ENCODE peak calls at places on chromosomes 13 and 19, in seven cellular contexts. X is heart right ventricle, S is A549, J is right cardiac atrium, W is HCT116, G is upper lobe of left lung, E is DND-41. K is an unnamed sample. For H3K4me1, the result is how much of the 10 kb centered on the place peaks cover.

GRCh38 chr13:53781941-53782340 is 753.3 kb downstream of the OLFM4 start:
- ATAC-seq in W (no peak), J (no peak), E (no peak), X (no peak), G (no peak), S (peak), K (no peak)

GRCh38 chr19:927707-928401 is 2.0 kb downstream of the ARID3A start:
- ATAC-seq in X (no peak), G (no peak), W (no peak), S (no peak), E (no peak), J (no peak), K (no peak)

GRCh38 chr13:33233547-33233946 is 52.0 kb downstream of the STARD13 start:
- ATAC-seq in S (no peak), X (no peak), W (no peak), J (peak), E (no peak), G (no peak), K (no peak)

GRCh38 chr13:85626603-85627002 is 172.6 kb downstream of the SLITRK6 start:
- ATAC-seq in W (no peak), X (no peak), E (no peak), S (no peak), G (no peak), J (no peak), K (no peak)

GRCh38 chr13:75469087-75469486 is 12.9 kb downstream of the TBC1D4 start:
- ATAC-seq in W (no peak), X (no peak), J (no peak), G (no peak), S (no peak), E (no peak), K (no peak)

GRCh38 chr13:46961719-46962118 is 64.9 kb upstream of the HTR2A start:
- ATAC-seq in G (peak), W (no peak), J (no peak), S (no peak), X (no peak), E (no peak), K (peak)

GRCh38 chr19:55212447-55212846 is 3.1 kb upstream of the PTPRH start:
- ATAC-seq in E (no peak), S (peak), X (no peak), J (no peak), W (peak), G (no peak), K (no peak)

GRCh38 chr13:105957769-105958438 is 577.6 kb downstream of the EFNB2 start:
- ATAC-seq in S (no peak), W (no peak), G (no peak), J (no peak), X (no peak), E (no peak), K (no peak)

GRCh38 chr19:3358392-3358918 is 7.9 kb upstream of the NFIC start:
- ATAC-seq in W (peak), G (no peak), X (no peak), S (no peak), J (no peak), E (peak), K (peak)

GRCh38 chr19:13171146-13171545 is 20.9 kb downstream of the IER2 start:
- ATAC-seq in S (no peak), W (no peak), X (no peak), E (no peak), J (no peak), G (no peak), K (no peak)
- H3K4me1 ChIP-seq in S (half or more), W (half or more), X (half or more), E (under half), J (under half), G (half or more), K (under half)

GRCh38 chr13:43270043-43270830 is 246.9 kb downstream of the DNAJC15 start:
- ATAC-seq in E (no peak), X (no peak), G (no peak), S (no peak), W (no peak), J (no peak), K (no peak)

GRCh38 chr13:43272866-43273265 is 249.5 kb downstream of the DNAJC15 start:
- ATAC-seq in S (no peak), G (no peak), W (no peak), X (no peak), E (peak), J (no peak), K (no peak)

GRCh38 chr13:43273362-43273761 is 250.0 kb downstream of the DNAJC15 start:
- ATAC-seq in E (no peak), J (no peak), W (no peak), S (no peak), G (no peak), X (no peak), K (no peak)

GRCh38 chr13:43269037-43269476 is 245.7 kb downstream of the DNAJC15 start:
- ATAC-seq in W (no peak), G (peak), J (peak), X (peak), S (peak), E (no peak), K (peak)

GRCh38 chr13:43271152-43271551 is 247.8 kb downstream of the DNAJC15 start:
- ATAC-seq in X (no peak), J (no peak), E (no peak), S (no peak), G (no peak), W (no peak), K (no peak)
- H3K4me1 ChIP-seq in X (under half), J (under half), E (under half), S (under half), G (under half), W (under half), K (under half)

DNA sequence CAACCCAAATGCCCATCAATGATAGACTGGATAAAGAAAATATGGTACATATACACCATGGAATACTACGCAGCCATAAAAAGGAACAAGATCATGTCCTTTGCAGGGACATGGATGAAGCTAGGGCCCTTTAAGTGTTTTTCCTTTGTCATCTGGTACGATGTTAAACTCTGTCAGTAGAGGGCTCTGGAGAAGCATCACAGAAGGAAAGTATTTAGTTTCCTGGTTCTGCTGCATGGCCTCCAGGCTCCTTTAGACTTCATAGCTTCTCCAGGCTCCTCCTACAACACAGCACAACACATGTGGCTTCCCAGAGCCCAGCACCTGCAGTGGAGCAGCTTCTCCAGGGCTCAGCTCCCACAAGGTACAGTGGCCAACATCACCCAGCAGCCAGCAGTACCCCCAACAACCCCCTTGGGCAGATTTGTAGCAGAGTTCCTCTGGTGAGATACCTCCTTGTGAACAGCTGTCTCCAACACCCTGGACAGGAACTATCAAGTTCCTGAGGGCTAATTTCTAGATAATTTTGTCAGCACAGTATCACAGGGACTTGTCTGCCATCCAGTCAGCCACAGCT is 63.4 kb downstream of the KCTD12 start:
- ATAC-seq in E (no peak), J (peak), S (no peak), G (peak), X (peak), W (peak), K (no peak)
- H3K4me1 ChIP-seq in E (under half), J (under half), S (under half), G (under half), X (under half), W (under half), K (under half)

DNA sequence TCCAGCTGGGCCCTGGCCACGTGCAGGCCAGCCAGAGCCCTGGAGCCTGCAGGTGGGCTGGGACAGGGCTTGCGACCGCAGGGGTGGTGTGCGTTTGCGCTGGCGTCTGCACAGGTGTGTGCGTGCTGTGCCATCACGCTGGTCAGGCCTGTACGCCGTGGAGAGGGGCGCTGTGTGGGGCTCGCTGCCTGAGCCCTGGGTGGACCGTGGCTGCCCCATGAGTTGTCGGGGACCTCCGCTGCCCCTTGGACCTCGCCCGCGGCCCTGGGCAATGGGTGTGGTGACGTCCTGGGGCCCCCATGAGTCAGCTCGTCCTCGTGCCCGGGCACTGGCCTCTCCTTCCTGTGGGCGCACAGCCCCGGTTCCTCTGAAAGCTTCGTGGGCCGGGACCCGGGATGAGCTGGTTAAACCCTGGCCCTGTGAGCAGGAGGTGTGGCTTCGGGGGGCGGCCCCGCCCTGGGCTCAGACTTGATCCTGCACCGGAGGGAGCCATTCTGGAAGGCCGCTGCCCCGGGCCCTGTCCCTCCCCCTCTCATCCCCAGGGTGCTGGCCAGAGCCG is 6.8 kb downstream of the CSNK1G2 start:
- ATAC-seq in G (no peak), E (no peak), J (no peak), X (no peak), W (no peak), S (no peak), K (no peak)
- H3K4me1 ChIP-seq in G (under half), E (under half), J (under half), X (under half), W (under half), S (under half), K (under half)

GRCh38 chr13:42232671-42233070 is 39.3 kb upstream of the AKAP11 start:
- ATAC-seq in S (no peak), G (no peak), W (no peak), X (no peak), E (no peak), J (no peak), K (no peak)

GRCh38 chr13:42229287-42229686 is 42.7 kb upstream of the AKAP11 start:
- ATAC-seq in W (no peak), E (no peak), S (no peak), J (no peak), G (no peak), X (no peak), K (no peak)

GRCh38 chr13:42239644-42240043 is 32.3 kb upstream of the AKAP11 start:
- ATAC-seq in G (no peak), J (no peak), X (no peak), E (no peak), W (no peak), S (no peak), K (no peak)

GRCh38 chr13:42228527-42228926 is 43.4 kb upstream of the AKAP11 start:
- ATAC-seq in E (no peak), W (no peak), X (no peak), J (no peak), G (no peak), S (no peak), K (no peak)

DNA sequence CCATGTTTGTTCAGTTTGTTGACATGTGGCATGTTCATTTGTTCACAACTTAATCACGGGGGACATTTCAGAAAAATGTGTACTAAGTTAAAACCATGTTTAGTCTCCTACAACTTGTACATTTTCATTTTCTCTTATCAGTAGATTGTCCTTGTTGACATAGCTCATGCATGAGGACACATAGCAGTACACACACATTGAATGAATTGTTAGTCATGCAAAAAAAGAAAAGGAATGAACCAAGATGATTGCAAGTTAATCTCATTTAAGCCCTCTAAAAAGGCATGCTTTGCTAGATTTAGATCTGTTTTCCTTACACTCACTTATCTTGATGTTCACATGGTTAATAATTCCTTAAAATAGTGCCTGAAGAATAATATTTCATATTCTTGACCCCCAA is 38.2 kb upstream of the AKAP11 start:
- ATAC-seq in G (no peak), X (no peak), J (no peak), S (no peak), W (no peak), E (no peak), K (no peak)
- H3K4me1 ChIP-seq in G (under half), X (under half), J (under half), S (under half), W (under half), E (under half), K (under half)

DNA sequence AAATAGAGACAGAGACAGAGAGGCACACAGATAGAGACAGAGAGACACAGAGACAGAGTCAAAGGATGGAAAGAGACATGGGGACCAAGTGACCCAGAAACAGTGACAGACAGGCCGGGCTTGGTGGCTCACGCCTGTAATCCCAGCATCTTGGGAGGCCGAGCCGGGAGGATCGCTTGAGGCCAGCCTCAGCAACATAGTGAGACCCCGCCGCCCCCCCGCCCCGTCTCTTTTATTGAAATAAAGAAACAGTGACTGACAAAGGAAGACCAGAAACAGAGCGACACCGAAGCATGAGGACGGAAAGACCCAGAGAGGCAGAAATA is 848 bp upstream of the NECTIN2 start:
- ATAC-seq in X (no peak), J (no peak), E (no peak), W (no peak), S (no peak), G (no peak), K (no peak)
- H3K4me1 ChIP-seq in X (under half), J (under half), E (under half), W (half or more), S (under half), G (half or more), K (under half)

GRCh38 chr19:23343434-23344010 is 51.7 kb downstream of the ZNF91 start:
- ATAC-seq in X (no peak), W (no peak), G (no peak), E (no peak), S (no peak), J (no peak), K (no peak)

GRCh38 chr19:23346696-23347095 is 48.6 kb downstream of the ZNF91 start:
- ATAC-seq in X (no peak), J (no peak), G (no peak), S (no peak), E (no peak), W (no peak), K (no peak)

GRCh38 chr19:23351806-23352205 is 43.5 kb downstream of the ZNF91 start:
- ATAC-seq in E (no peak), W (no peak), S (no peak), J (no peak), X (no peak), G (no peak), K (no peak)

DNA sequence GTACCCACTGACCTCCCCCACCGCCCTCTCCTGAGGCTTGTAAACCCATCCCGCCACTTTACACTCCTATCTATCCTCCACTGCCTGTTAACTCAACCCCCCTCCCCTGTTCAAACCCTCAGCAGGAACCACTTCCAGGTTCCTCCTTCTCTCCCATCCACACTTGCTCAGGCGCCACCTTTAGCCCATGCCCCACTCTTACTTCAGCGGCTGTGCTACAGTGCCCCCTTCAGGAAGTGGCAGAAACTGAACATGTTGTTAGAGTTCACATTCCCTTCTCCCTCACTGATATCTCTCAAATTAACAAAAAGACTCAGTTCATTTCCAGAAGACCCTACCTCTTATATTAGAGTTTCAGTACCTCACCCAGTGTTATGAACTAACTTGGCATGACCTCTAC is 49.4 kb downstream of the ZNF91 start:
- ATAC-seq in X (no peak), J (no peak), S (no peak), E (no peak), G (no peak), W (no peak), K (no peak)
- H3K4me1 ChIP-seq in X (under half), J (under half), S (under half), E (under half), G (under half), W (under half), K (under half)

GRCh38 chr19:33819875-33820781 is 23.5 kb downstream of the KCTD15 start:
- ATAC-seq in G (peak), X (peak), J (peak), S (peak), E (peak), W (peak), K (peak)

GRCh38 chr19:33821871-33822270 is 25.2 kb downstream of the KCTD15 start:
- ATAC-seq in J (no peak), S (no peak), X (no peak), G (no peak), E (no peak), W (no peak), K (no peak)

GRCh38 chr19:33815410-33816340 is 19.0 kb downstream of the KCTD15 start:
- ATAC-seq in G (no peak), S (no peak), E (no peak), X (no peak), J (no peak), W (no peak), K (no peak)

GRCh38 chr19:33819496-33819874 is 22.8 kb downstream of the KCTD15 start:
- ATAC-seq in X (no peak), E (no peak), G (no peak), J (no peak), W (no peak), S (peak), K (no peak)

DNA sequence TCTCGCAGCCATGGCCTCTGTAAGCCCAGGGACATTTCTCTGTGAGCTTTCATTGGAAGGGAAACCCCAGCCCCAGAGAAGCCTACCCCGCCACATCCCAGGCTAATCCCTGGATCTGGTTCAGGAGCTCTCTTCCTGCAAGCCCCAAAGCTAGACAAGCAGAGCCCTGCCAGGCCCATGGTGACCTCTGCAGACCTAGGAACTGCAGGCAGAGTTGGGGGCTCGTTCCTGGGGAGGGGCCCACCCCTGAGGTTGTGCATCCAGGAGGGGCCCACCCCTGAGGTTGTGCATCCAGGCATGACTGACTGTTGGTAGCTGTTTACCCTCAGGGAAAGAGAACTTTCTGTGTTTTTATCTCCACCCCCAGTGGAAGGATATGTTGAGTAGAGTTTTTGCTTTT is 21.8 kb downstream of the KCTD15 start:
- ATAC-seq in J (no peak), G (no peak), E (no peak), W (no peak), X (no peak), S (no peak), K (no peak)
- H3K4me1 ChIP-seq in J (under half), G (half or more), E (under half), W (under half), X (half or more), S (under half), K (under half)